ENCODE peak calls at places on chromosomes 6 and 20, in eight cellular contexts. One of them, this sample, is unnamed.

GRCh38 chr20:25220810-25221591 is 25.5 kb downstream of the ENTPD6 start:
- DNase-seq in ovary: no peak
- DNase-seq in GM06990: no peak
- DNase-seq in endothelial cell: no peak
- DNase-seq in breast epithelium: no peak
- DNase-seq in fibroblast of the aortic adventitia: no peak
- DNase-seq in fibroblast of mammary gland: no peak
- DNase-seq in MM.1S: no peak
- DNase-seq in this sample: no peak

GRCh38 chr6:100370265-100370664 is 94.5 kb downstream of the SIM1 start:
- DNase-seq in GM06990: no peak
- DNase-seq in fibroblast of the aortic adventitia: peak
- DNase-seq in ovary: no peak
- DNase-seq in endothelial cell: no peak
- DNase-seq in MM.1S: no peak
- DNase-seq in breast epithelium: no peak
- DNase-seq in fibroblast of mammary gland: peak
- DNase-seq in this sample: no peak

GRCh38 chr6:35920793-35921732 is at the start of gene SRPK1:
- DNase-seq in GM06990: peak
- DNase-seq in endothelial cell: peak
- DNase-seq in ovary: peak
- DNase-seq in MM.1S: peak
- DNase-seq in breast epithelium: peak
- DNase-seq in fibroblast of the aortic adventitia: peak
- DNase-seq in fibroblast of mammary gland: peak
- DNase-seq in this sample: peak

GRCh38 chr6:101722991-101723579 is 329.6 kb downstream of the GRIK2 start:
- DNase-seq in ovary: no peak
- DNase-seq in breast epithelium: no peak
- DNase-seq in MM.1S: no peak
- DNase-seq in fibroblast of mammary gland: peak
- DNase-seq in fibroblast of the aortic adventitia: peak
- DNase-seq in GM06990: no peak
- DNase-seq in endothelial cell: no peak
- DNase-seq in this sample: no peak

GRCh38 chr20:33169176-33169794 is 1.3 kb downstream of the BPIFA2 start:
- DNase-seq in endothelial cell: no peak
- DNase-seq in fibroblast of mammary gland: peak
- DNase-seq in fibroblast of the aortic adventitia: no peak
- DNase-seq in breast epithelium: no peak
- DNase-seq in MM.1S: peak
- DNase-seq in ovary: no peak
- DNase-seq in GM06990: no peak
- DNase-seq in this sample: no peak

GRCh38 chr6:41939091-41939847 is 2.3 kb downstream of the CCND3 start:
- DNase-seq in endothelial cell: peak
- DNase-seq in fibroblast of mammary gland: peak
- DNase-seq in breast epithelium: no peak
- DNase-seq in GM06990: no peak
- DNase-seq in fibroblast of the aortic adventitia: peak
- DNase-seq in ovary: peak
- DNase-seq in MM.1S: no peak
- DNase-seq in this sample: no peak

GRCh38 chr6:38508894-38509293 is 130.8 kb downstream of the BTBD9 start:
- DNase-seq in ovary: no peak
- DNase-seq in breast epithelium: no peak
- DNase-seq in fibroblast of mammary gland: peak
- DNase-seq in MM.1S: no peak
- DNase-seq in fibroblast of the aortic adventitia: peak
- DNase-seq in endothelial cell: no peak
- DNase-seq in GM06990: no peak
- DNase-seq in this sample: no peak

GRCh38 chr6:127641905-127642304 is 64.9 kb downstream of the C6orf58 start:
- DNase-seq in MM.1S: peak
- DNase-seq in endothelial cell: peak
- DNase-seq in ovary: no peak
- DNase-seq in fibroblast of the aortic adventitia: peak
- DNase-seq in GM06990: no peak
- DNase-seq in fibroblast of mammary gland: peak
- DNase-seq in breast epithelium: no peak
- DNase-seq in this sample: peak

GRCh38 chr20:51386586-51386985 is 155.9 kb downstream of the NFATC2 start:
- DNase-seq in MM.1S: no peak
- DNase-seq in ovary: no peak
- DNase-seq in breast epithelium: no peak
- DNase-seq in endothelial cell: no peak
- DNase-seq in fibroblast of mammary gland: no peak
- DNase-seq in GM06990: no peak
- DNase-seq in fibroblast of the aortic adventitia: no peak
- DNase-seq in this sample: no peak

GRCh38 chr20:58622671-58623578 is 28.2 kb upstream of the STX16 start:
- DNase-seq in endothelial cell: no peak
- DNase-seq in ovary: no peak
- DNase-seq in MM.1S: no peak
- DNase-seq in fibroblast of the aortic adventitia: no peak
- DNase-seq in GM06990: no peak
- DNase-seq in fibroblast of mammary gland: peak
- DNase-seq in breast epithelium: no peak
- DNase-seq in this sample: no peak
- TF ChIP-seq CTCF in endothelial cell: no peak
- TF ChIP-seq CTCF in ovary: no peak
- TF ChIP-seq CTCF in MM.1S: no peak
- TF ChIP-seq CTCF in fibroblast of the aortic adventitia: no peak
- TF ChIP-seq CTCF in GM06990: no peak
- TF ChIP-seq CTCF in fibroblast of mammary gland: no peak
- TF ChIP-seq CTCF in breast epithelium: no peak
- TF ChIP-seq CTCF in this sample: no peak

DNA sequence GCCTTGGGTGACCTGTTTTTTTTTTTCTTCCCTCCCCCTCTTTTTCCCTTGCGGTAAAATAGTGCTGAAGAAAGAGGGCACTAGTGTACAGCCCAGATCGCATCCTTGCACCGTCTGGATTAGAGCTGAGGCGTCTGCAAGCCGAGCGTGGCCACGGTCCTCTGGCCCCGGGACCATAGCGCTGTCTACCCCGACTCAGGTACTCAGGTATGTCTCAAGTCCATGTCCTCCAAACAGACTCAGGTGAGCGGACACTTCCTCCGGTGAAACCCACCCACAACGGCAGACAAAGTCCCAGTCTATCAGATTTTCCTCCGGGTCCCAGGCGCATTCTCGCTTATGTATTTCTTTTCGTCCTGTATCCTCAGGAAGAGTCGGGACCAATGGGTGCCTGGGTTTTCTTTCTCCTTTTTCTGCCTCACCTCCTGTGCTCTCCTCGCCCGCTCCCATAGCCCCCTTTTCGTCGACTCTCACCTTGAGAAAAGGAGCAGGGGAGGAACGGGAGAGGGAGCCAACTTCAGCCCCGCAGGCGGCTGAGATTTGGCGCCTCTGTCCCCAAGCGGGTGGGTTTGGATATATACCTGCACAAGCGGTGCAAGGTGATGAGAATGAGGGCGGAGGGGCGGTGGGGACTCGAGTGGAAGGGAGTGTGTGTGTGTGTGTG is 1.1 kb upstream of the GRM1 start:
- DNase-seq in GM06990: no peak
- DNase-seq in ovary: no peak
- DNase-seq in MM.1S: no peak
- DNase-seq in fibroblast of mammary gland: peak
- DNase-seq in fibroblast of the aortic adventitia: no peak
- DNase-seq in endothelial cell: peak
- DNase-seq in breast epithelium: no peak
- DNase-seq in this sample: no peak
- TF ChIP-seq CTCF in GM06990: no peak
- TF ChIP-seq CTCF in ovary: no peak
- TF ChIP-seq CTCF in MM.1S: no peak
- TF ChIP-seq CTCF in fibroblast of mammary gland: peak
- TF ChIP-seq CTCF in fibroblast of the aortic adventitia: no peak
- TF ChIP-seq CTCF in endothelial cell: no peak
- TF ChIP-seq CTCF in breast epithelium: no peak
- TF ChIP-seq CTCF in this sample: no peak

DNA sequence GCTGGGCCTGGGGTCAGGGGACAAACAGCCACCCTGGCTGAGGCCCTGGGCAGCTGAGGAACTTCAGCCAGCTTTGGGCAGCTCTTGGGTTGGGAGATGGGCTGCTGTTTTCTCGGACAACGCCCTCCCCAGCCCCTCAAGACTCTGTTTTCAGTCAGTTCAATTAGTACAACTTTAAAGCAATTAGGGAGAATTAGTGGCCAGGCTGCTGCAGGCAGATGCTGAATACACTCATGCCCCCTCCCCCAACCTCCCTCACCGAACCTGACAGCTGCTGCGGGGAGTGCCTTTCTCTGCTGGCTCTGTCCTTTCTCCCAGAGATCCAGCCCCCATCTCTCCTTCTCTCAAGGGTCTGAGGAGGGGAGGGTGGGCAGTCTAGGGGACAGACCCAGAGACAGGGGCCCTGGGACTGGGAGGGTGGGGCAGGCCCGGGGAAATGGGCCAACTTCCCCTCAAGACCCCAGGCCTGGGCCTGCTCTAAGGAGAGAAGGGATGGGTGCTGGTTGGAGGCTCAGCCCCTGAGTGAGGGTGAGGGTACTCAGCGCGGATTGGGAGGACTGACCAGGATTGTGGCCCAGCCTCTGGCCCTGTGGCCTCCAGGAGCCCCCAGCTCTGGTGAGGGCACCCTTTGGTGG is 17.8 kb upstream of the MYT1 start:
- DNase-seq in fibroblast of mammary gland: no peak
- DNase-seq in breast epithelium: no peak
- DNase-seq in fibroblast of the aortic adventitia: no peak
- DNase-seq in endothelial cell: no peak
- DNase-seq in ovary: peak
- DNase-seq in GM06990: no peak
- DNase-seq in MM.1S: no peak
- DNase-seq in this sample: no peak
- TF ChIP-seq CTCF in fibroblast of mammary gland: no peak
- TF ChIP-seq CTCF in breast epithelium: no peak
- TF ChIP-seq CTCF in fibroblast of the aortic adventitia: no peak
- TF ChIP-seq CTCF in endothelial cell: no peak
- TF ChIP-seq CTCF in ovary: no peak
- TF ChIP-seq CTCF in GM06990: no peak
- TF ChIP-seq CTCF in MM.1S: no peak
- TF ChIP-seq CTCF in this sample: no peak

DNA sequence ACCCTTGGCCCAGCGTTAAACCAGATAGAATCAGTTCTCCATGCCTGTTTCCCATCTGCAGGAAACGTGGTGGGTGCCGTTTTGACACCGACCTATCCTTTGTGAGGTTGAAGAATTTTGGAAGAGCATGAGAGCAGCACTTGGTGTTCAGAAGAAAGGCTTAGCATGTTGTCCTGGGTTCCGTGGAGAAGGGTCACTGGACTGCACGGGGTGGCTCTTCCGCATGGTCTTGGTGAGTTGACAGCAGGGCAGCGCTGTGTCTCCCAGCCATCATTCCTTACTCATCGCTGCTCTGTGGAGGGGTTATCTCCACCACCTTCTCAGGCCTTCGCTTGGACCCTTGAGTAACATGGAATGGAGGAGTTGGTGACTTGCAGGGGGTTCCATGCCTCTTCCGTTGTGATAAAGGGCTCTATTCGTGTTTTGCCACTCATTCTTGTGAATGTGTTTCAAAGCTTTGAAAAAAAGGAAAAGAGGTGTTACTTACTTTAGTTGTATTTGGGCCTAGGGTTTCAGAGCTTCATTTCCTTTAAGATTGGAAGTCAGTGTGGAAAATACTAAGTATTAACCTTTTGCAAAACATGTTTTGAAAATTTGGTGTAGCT is 8.2 kb downstream of the HIVEP1 start:
- DNase-seq in endothelial cell: no peak
- DNase-seq in MM.1S: no peak
- DNase-seq in breast epithelium: no peak
- DNase-seq in GM06990: no peak
- DNase-seq in fibroblast of mammary gland: no peak
- DNase-seq in fibroblast of the aortic adventitia: no peak
- DNase-seq in ovary: no peak
- DNase-seq in this sample: no peak
- TF ChIP-seq CTCF in endothelial cell: no peak
- TF ChIP-seq CTCF in MM.1S: no peak
- TF ChIP-seq CTCF in breast epithelium: no peak
- TF ChIP-seq CTCF in GM06990: no peak
- TF ChIP-seq CTCF in fibroblast of mammary gland: no peak
- TF ChIP-seq CTCF in fibroblast of the aortic adventitia: no peak
- TF ChIP-seq CTCF in ovary: no peak
- TF ChIP-seq CTCF in this sample: no peak

DNA sequence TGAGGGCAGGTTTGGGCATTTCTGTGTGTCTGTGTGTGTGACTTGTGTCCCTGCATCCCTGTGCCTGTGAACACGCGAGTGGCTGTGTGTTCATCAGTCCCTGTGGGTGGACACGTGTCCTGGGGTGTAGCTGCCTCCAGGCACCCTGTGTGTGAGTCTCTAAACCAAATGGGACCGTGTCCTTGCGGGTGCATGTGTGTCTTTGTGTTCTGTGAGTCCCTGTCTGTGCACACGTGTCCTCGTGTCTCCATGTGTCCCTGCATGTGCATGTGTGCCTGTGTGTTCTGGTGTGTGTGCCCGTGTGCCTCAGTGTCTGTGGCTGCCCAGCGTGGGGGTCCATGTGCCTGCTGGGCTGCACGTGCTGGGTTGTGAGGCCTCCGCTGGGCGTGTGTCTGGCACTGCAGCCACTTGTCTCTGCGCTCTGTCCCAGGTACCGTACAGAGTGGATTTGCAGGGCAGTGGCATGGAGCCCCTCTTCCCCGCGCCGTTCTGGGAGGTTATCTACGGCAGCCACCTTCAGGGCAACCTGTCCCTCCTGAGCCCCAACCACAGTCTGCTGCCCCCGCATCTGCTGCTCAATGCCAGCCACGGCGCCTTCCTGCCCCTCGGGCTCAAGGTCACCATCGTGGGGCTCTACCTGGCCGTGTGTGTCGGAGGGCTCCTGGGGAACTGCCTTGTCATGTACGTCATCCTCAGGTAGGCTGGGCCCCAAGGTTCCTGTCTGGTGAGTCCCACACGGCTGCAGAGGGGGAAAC is 8.2 kb upstream of the LKAAEAR1 start:
- DNase-seq in fibroblast of the aortic adventitia: no peak
- DNase-seq in MM.1S: no peak
- DNase-seq in ovary: no peak
- DNase-seq in fibroblast of mammary gland: no peak
- DNase-seq in GM06990: no peak
- DNase-seq in breast epithelium: no peak
- DNase-seq in endothelial cell: no peak
- DNase-seq in this sample: no peak
- TF ChIP-seq CTCF in fibroblast of the aortic adventitia: no peak
- TF ChIP-seq CTCF in MM.1S: no peak
- TF ChIP-seq CTCF in ovary: no peak
- TF ChIP-seq CTCF in fibroblast of mammary gland: no peak
- TF ChIP-seq CTCF in GM06990: no peak
- TF ChIP-seq CTCF in breast epithelium: no peak
- TF ChIP-seq CTCF in endothelial cell: no peak
- TF ChIP-seq CTCF in this sample: no peak

GRCh38 chr6:149781715-149782114 is 32.2 kb downstream of the PCMT1 start:
- DNase-seq in GM06990: no peak
- DNase-seq in ovary: no peak
- DNase-seq in MM.1S: no peak
- DNase-seq in endothelial cell: no peak
- DNase-seq in fibroblast of mammary gland: no peak
- DNase-seq in fibroblast of the aortic adventitia: no peak
- DNase-seq in breast epithelium: no peak
- DNase-seq in this sample: no peak
- TF ChIP-seq CTCF in GM06990: no peak
- TF ChIP-seq CTCF in ovary: no peak
- TF ChIP-seq CTCF in MM.1S: no peak
- TF ChIP-seq CTCF in endothelial cell: no peak
- TF ChIP-seq CTCF in fibroblast of mammary gland: no peak
- TF ChIP-seq CTCF in fibroblast of the aortic adventitia: no peak
- TF ChIP-seq CTCF in breast epithelium: no peak
- TF ChIP-seq CTCF in this sample: no peak